ENCODE peak calls at places on chromosomes 4 and X, in eight cellular contexts. One of them, this sample, is unnamed.

GRCh38 chr4:124253080-124253479 is 459.5 kb downstream of the ANKRD50 start:
- DNase-seq in Peyer's patch: no peak
- DNase-seq in IMR-90: no peak
- DNase-seq in NCI-H774: peak
- DNase-seq in CD8-positive, alpha-beta memory T cell: no peak
- DNase-seq in effector memory CD4-positive, alpha-beta T cell: no peak
- DNase-seq in NCI-H1092: peak
- DNase-seq in Caco-2: no peak
- DNase-seq in this sample: no peak

GRCh38 chr4:37244583-37245390 is at the start of gene NWD2:
- DNase-seq in effector memory CD4-positive, alpha-beta T cell: no peak
- DNase-seq in CD8-positive, alpha-beta memory T cell: no peak
- DNase-seq in NCI-H1092: no peak
- DNase-seq in IMR-90: no peak
- DNase-seq in Caco-2: no peak
- DNase-seq in NCI-H774: no peak
- DNase-seq in Peyer's patch: no peak
- DNase-seq in this sample: no peak

GRCh38 chr4:38526412-38526811 is 137.6 kb upstream of the KLF3 start:
- DNase-seq in effector memory CD4-positive, alpha-beta T cell: no peak
- DNase-seq in Peyer's patch: peak
- DNase-seq in NCI-H1092: no peak
- DNase-seq in NCI-H774: peak
- DNase-seq in IMR-90: no peak
- DNase-seq in CD8-positive, alpha-beta memory T cell: no peak
- DNase-seq in Caco-2: no peak
- DNase-seq in this sample: no peak

GRCh38 chrX:95762716-95763115 is 921.9 kb upstream of the DIAPH2 start:
- DNase-seq in Peyer's patch: no peak
- DNase-seq in NCI-H774: no peak
- DNase-seq in NCI-H1092: no peak
- DNase-seq in CD8-positive, alpha-beta memory T cell: no peak
- DNase-seq in effector memory CD4-positive, alpha-beta T cell: no peak
- DNase-seq in Caco-2: no peak
- DNase-seq in IMR-90: no peak
- DNase-seq in this sample: no peak

GRCh38 chr4:38663021-38663800 is 788 bp upstream of the KLF3 start:
- DNase-seq in CD8-positive, alpha-beta memory T cell: no peak
- DNase-seq in Peyer's patch: no peak
- DNase-seq in NCI-H774: no peak
- DNase-seq in IMR-90: no peak
- DNase-seq in Caco-2: no peak
- DNase-seq in NCI-H1092: no peak
- DNase-seq in effector memory CD4-positive, alpha-beta T cell: no peak
- DNase-seq in this sample: no peak

GRCh38 chrX:10990418-10990817 is 120.7 kb upstream of the HCCS start:
- DNase-seq in IMR-90: no peak
- DNase-seq in NCI-H774: no peak
- DNase-seq in Peyer's patch: no peak
- DNase-seq in NCI-H1092: no peak
- DNase-seq in Caco-2: no peak
- DNase-seq in CD8-positive, alpha-beta memory T cell: no peak
- DNase-seq in effector memory CD4-positive, alpha-beta T cell: no peak
- DNase-seq in this sample: no peak

GRCh38 chrX:123732679-123733363 is at the start of gene THOC2:
- DNase-seq in Peyer's patch: peak
- DNase-seq in CD8-positive, alpha-beta memory T cell: peak
- DNase-seq in NCI-H1092: peak
- DNase-seq in NCI-H774: peak
- DNase-seq in effector memory CD4-positive, alpha-beta T cell: peak
- DNase-seq in IMR-90: peak
- DNase-seq in Caco-2: peak
- DNase-seq in this sample: peak

GRCh38 chrX:107454302-107454701 is 4.8 kb downstream of the FRMPD3 start:
- DNase-seq in NCI-H1092: no peak
- DNase-seq in Peyer's patch: no peak
- DNase-seq in effector memory CD4-positive, alpha-beta T cell: no peak
- DNase-seq in CD8-positive, alpha-beta memory T cell: peak
- DNase-seq in NCI-H774: no peak
- DNase-seq in Caco-2: no peak
- DNase-seq in IMR-90: peak
- DNase-seq in this sample: no peak

GRCh38 chr4:40736910-40737309 is 12.8 kb upstream of the NSUN7 start:
- DNase-seq in effector memory CD4-positive, alpha-beta T cell: no peak
- DNase-seq in CD8-positive, alpha-beta memory T cell: no peak
- DNase-seq in Peyer's patch: no peak
- DNase-seq in NCI-H774: peak
- DNase-seq in IMR-90: peak
- DNase-seq in NCI-H1092: peak
- DNase-seq in Caco-2: no peak
- DNase-seq in this sample: no peak

This sample was measured in HuH-7.